ENCODE peak calls at places on chromosomes 1 and 21, in eight cellular contexts. T is T-helper 2 cell; Q is amniotic stem cell; R is NCI-H1092; V is stimulated activated CD8-positive, alpha-beta memory T cell treated with anti-CD3 and anti-CD28 coated beads, Interleukin-15, amount 100 ng/mL, for 1 hour; H is psoas muscle; P is right lobe of liver; J is GM18507. C is an unnamed sample.

GRCh38 chr21:37017951-37018679 is 11.6 kb downstream of the RIPPLY3 start:
- DNase-seq in T (no peak), Q (no peak), R (no peak), V (no peak), H (no peak), P (no peak), J (no peak), C (no peak)

GRCh38 chr1:117815105-117815812 is 114.2 kb downstream of the GDAP2 start:
- DNase-seq in T (no peak), Q (no peak), R (no peak), V (no peak), H (no peak), P (no peak), J (no peak), C (no peak)

GRCh38 chr1:24553931-24554330 is 2.0 kb upstream of the NCMAP start:
- DNase-seq in T (no peak), Q (no peak), R (no peak), V (no peak), H (no peak), P (no peak), J (no peak), C (no peak)

GRCh38 chr1:227764019-227764391 is 28.8 kb downstream of the SNAP47 start:
- DNase-seq in T (no peak), Q (peak), R (no peak), V (no peak), H (peak), P (peak), J (no peak), C (no peak)

GRCh38 chr1:107896946-107897345 is 68.0 kb downstream of the VAV3 start:
- DNase-seq in T (no peak), Q (no peak), R (no peak), V (no peak), H (no peak), P (no peak), J (no peak), C (no peak)

GRCh38 chr1:6424619-6425593 is at the start of gene ESPN:
- DNase-seq in T (no peak), Q (no peak), R (no peak), V (no peak), H (no peak), P (no peak), J (no peak), C (no peak)

GRCh38 chr1:63868220-63868897 is 94.5 kb downstream of the ROR1 start:
- DNase-seq in T (no peak), Q (no peak), R (no peak), V (no peak), H (no peak), P (no peak), J (no peak), C (no peak)

GRCh38 chr1:31663622-31664452 is 19.2 kb upstream of the PEF1 start:
- DNase-seq in T (peak), Q (no peak), R (peak), V (peak), H (peak), P (no peak), J (peak), C (peak)

GRCh38 chr1:1305300-1306069 is 2.2 kb downstream of the ACAP3 start:
- DNase-seq in T (peak), Q (no peak), R (no peak), V (peak), H (peak), P (no peak), J (no peak), C (peak)

GRCh38 chr1:101081496-101082282 is 56.1 kb upstream of the DPH5 start:
- DNase-seq in T (peak), Q (no peak), R (no peak), V (no peak), H (no peak), P (no peak), J (no peak), C (no peak)

GRCh38 chr1:33986389-33987095 is 122.7 kb downstream of the HMGB4 start:
- DNase-seq in T (no peak), Q (peak), R (no peak), V (no peak), H (peak), P (no peak), J (no peak), C (peak)

GRCh38 chr1:182802006-182802798 is 12.6 kb downstream of the NPL start:
- DNase-seq in T (no peak), Q (no peak), R (no peak), V (no peak), H (no peak), P (no peak), J (no peak), C (no peak)

GRCh38 chr1:116553386-116554115 is 17.3 kb downstream of the CD58 start:
- DNase-seq in T (no peak), Q (no peak), R (no peak), V (no peak), H (no peak), P (no peak), J (no peak), C (no peak)

GRCh38 chr1:38037481-38037939 is 9.1 kb downstream of the POU3F1 start:
- DNase-seq in T (no peak), Q (no peak), R (no peak), V (no peak), H (no peak), P (no peak), J (no peak), C (no peak)

GRCh38 chr1:29193879-29194455 is 12.3 kb upstream of the SRSF4 start:
- DNase-seq in T (no peak), Q (no peak), R (no peak), V (no peak), H (no peak), P (peak), J (no peak), C (no peak)

GRCh38 chr1:7558041-7558461 is 213.0 kb upstream of the VAMP3 start:
- DNase-seq in T (no peak), Q (no peak), R (no peak), V (no peak), H (no peak), P (peak), J (no peak), C (peak)

GRCh38 chr1:94247146-94248094 is 10.0 kb upstream of the ARHGAP29 start:
- DNase-seq in T (peak), Q (no peak), R (peak), V (no peak), H (peak), P (peak), J (no peak), C (peak)

GRCh38 chr1:55062801-55063561 is 23.6 kb downstream of the PCSK9 start:
- DNase-seq in T (no peak), Q (no peak), R (no peak), V (no peak), H (no peak), P (no peak), J (no peak), C (no peak)

GRCh38 chr1:200226268-200226968 is 183.4 kb downstream of the ZNF281 start:
- DNase-seq in T (peak), Q (no peak), R (no peak), V (no peak), H (no peak), P (no peak), J (no peak), C (no peak)

GRCh38 chr1:232748910-232749368 is 56.3 kb upstream of the MAP10 start:
- DNase-seq in T (no peak), Q (no peak), R (no peak), V (no peak), H (no peak), P (no peak), J (no peak), C (no peak)